ENCODE peak calls at places on chromosomes 12 and 14, in six cellular contexts. Q is CMK; T is CD8-positive, alpha-beta memory T cell; H is fibroblast of villous mesenchyme; V is frontal cortex; W is activated naive CD4-positive, alpha-beta T cell. L is an unnamed sample.

GRCh38 chr12:6828671-6829531 is 694 bp downstream of the P3H3 start:
- DNase-seq in V (no peak), H (peak; percentile 74), Q (no peak), T (peak; percentile 52), W (peak; percentile 51), L (no peak)

GRCh38 chr12:49902399-49903350 is 1.0 kb downstream of the FAIM2 start:
- DNase-seq in Q (no peak), T (no peak), H (no peak), V (peak; percentile 50), W (no peak), L (no peak)

GRCh38 chr12:116864371-116865160 is 16.7 kb downstream of the HRK start:
- DNase-seq in V (no peak), H (peak; percentile 71), T (no peak), W (no peak), Q (no peak), L (no peak)

GRCh38 chr14:53152627-53152908 is 555 bp downstream of the DDHD1 start:
- DNase-seq in W (peak; percentile 53), H (peak; percentile 32), Q (no peak), V (no peak), T (no peak), L (no peak)

GRCh38 chr12:50839032-50839431 is 3.7 kb upstream of the TMPRSS12 start:
- DNase-seq in Q (no peak), W (no peak), T (no peak), H (no peak), V (no peak), L (no peak)

GRCh38 chr14:104393199-104393897 is 186.2 kb upstream of the C14orf180 start:
- DNase-seq in H (no peak), T (no peak), Q (no peak), W (no peak), V (no peak), L (no peak)

GRCh38 chr14:50756300-50756699 is 74.7 kb downstream of the NIN start:
- DNase-seq in V (no peak), T (no peak), W (no peak), Q (no peak), H (no peak), L (no peak)

GRCh38 chr12:105946541-105946940 is 192.2 kb downstream of the NUAK1 start:
- DNase-seq in T (no peak), H (no peak), W (no peak), Q (peak; percentile 47), V (no peak), L (no peak)

GRCh38 chr14:68361231-68361630 is 431.6 kb downstream of the ZFP36L1 start:
- DNase-seq in V (no peak), H (no peak), W (no peak), T (no peak), Q (no peak), L (no peak)

GRCh38 chr12:81128930-81129554 is 51.2 kb downstream of the ACSS3 start:
- DNase-seq in Q (no peak), T (no peak), W (no peak), H (peak; percentile 43), V (no peak), L (peak; percentile 18)

GRCh38 chr14:73782623-73783022 is 68.4 kb upstream of the PNMA1 start:
- DNase-seq in H (no peak), T (no peak), W (no peak), Q (no peak), V (no peak), L (no peak)

GRCh38 chr12:113424915-113425823 is 3.0 kb downstream of the SDSL start:
- DNase-seq in W (peak; percentile 34), Q (no peak), H (peak; percentile 60), T (peak; percentile 26), V (peak; percentile 29), L (no peak)

GRCh38 chr14:103121161-103121845 is 2.0 kb upstream of the TNFAIP2 start:
- DNase-seq in T (no peak), W (no peak), V (no peak), H (peak; percentile 59), Q (no peak), L (no peak)

GRCh38 chr14:104527857-104528459 is 51.6 kb upstream of the C14orf180 start:
- DNase-seq in W (no peak), V (no peak), Q (no peak), H (no peak), T (no peak), L (no peak)

GRCh38 chr12:96246926-96247566 is 52.9 kb downstream of the ELK3 start:
- DNase-seq in T (no peak), H (no peak), W (no peak), V (no peak), Q (no peak), L (no peak)

GRCh38 chr14:47715330-47715729 is 39.9 kb upstream of the MDGA2 start:
- DNase-seq in W (no peak), T (no peak), H (peak; percentile 37), Q (no peak), V (no peak), L (no peak)

GRCh38 chr12:64691227-64691792 is 67.9 kb downstream of the GNS start:
- DNase-seq in V (no peak), W (no peak), T (no peak), H (no peak), Q (no peak), L (no peak)

GRCh38 chr12:75508159-75508558 is 3.2 kb downstream of the KRR1 start:
- DNase-seq in Q (no peak), H (no peak), W (no peak), T (no peak), V (no peak), L (no peak)

GRCh38 chr12:2347137-2347843 is 294.5 kb downstream of the CACNA1C start:
- DNase-seq in V (no peak), H (no peak), T (no peak), W (no peak), Q (no peak), L (no peak)

GRCh38 chr12:91307957-91308705 is 125.5 kb upstream of the DCN start:
- DNase-seq in H (no peak), V (no peak), Q (no peak), W (no peak), T (no peak), L (no peak)

GRCh38 chr12:123533672-123534643 is at the start of gene RILPL1:
- DNase-seq in W (peak; percentile 46), H (peak; percentile 51), Q (peak; percentile 38), T (peak; percentile 55), V (peak; percentile 88), L (no peak)

GRCh38 chr12:113048716-113049127 is 7.8 kb upstream of the DTX1 start:
- DNase-seq in W (peak; percentile 28), T (peak; percentile 61), H (peak; percentile 66), Q (peak; percentile 34), V (peak; percentile 66), L (peak; percentile 17)